ENCODE peak calls at places on chromosomes 2 and 18, in ten cellular contexts. X is cardiac muscle cell, O is epithelial cell of esophagus, H is fibroblast of mammary gland, V is kidney epithelial cell, D is Calu3, J is esophagus squamous epithelium, R is HFFc6, W is fibroblast of villous mesenchyme, Z is choroid plexus epithelial cell. P is an unnamed sample.

GRCh38 chr18:49277395-49278036 is 182.9 kb downstream of the DYM start:
- DNase-seq in X (peak), O (peak), H (peak), V (no peak), D (no peak), J (no peak), R (peak), W (no peak), Z (peak), P (no peak)

GRCh38 chr2:150097891-150098595 is 389.4 kb downstream of the RND3 start:
- DNase-seq in X (peak), O (peak), H (peak), V (no peak), D (no peak), J (no peak), R (peak), W (peak), Z (peak), P (peak)

GRCh38 chr18:195651-196050 is 37.3 kb downstream of the USP14 start:
- DNase-seq in X (no peak), O (no peak), H (no peak), V (no peak), D (no peak), J (no peak), R (no peak), W (no peak), Z (no peak), P (no peak)

GRCh38 chr2:6995406-6996117 is 78.3 kb downstream of the RNF144A start:
- DNase-seq in X (no peak), O (no peak), H (no peak), V (no peak), D (no peak), J (no peak), R (no peak), W (no peak), Z (no peak), P (no peak)

GRCh38 chr2:177036754-177037153 is 175.8 kb upstream of the HNRNPA3 start:
- DNase-seq in X (no peak), O (no peak), H (no peak), V (no peak), D (no peak), J (no peak), R (no peak), W (no peak), Z (no peak), P (no peak)

GRCh38 chr2:168344706-168345105 is 97.3 kb upstream of the STK39 start:
- DNase-seq in X (no peak), O (no peak), H (no peak), V (no peak), D (no peak), J (no peak), R (no peak), W (no peak), Z (no peak), P (no peak)

GRCh38 chr2:158394453-158394852 is 62.1 kb downstream of the CCDC148 start:
- DNase-seq in X (no peak), O (no peak), H (no peak), V (no peak), D (no peak), J (no peak), R (no peak), W (no peak), Z (no peak), P (no peak)

GRCh38 chr18:78770149-78771139 is 209.2 kb upstream of the SALL3 start:
- DNase-seq in X (no peak), O (no peak), H (no peak), V (no peak), D (no peak), J (no peak), R (no peak), W (no peak), Z (no peak), P (no peak)

GRCh38 chr2:147782521-147782920 is 62.3 kb upstream of the ACVR2A start:
- DNase-seq in X (peak), O (peak), H (peak), V (no peak), D (no peak), J (no peak), R (no peak), W (peak), Z (peak), P (no peak)

GRCh38 chr2:181683518-181684453 is 3.5 kb upstream of the NEUROD1 start:
- DNase-seq in X (peak), O (peak), H (peak), V (no peak), D (peak), J (no peak), R (peak), W (no peak), Z (no peak), P (peak)

GRCh38 chr2:196160966-196161365 is 10.4 kb downstream of the STK17B start:
- DNase-seq in X (no peak), O (no peak), H (no peak), V (no peak), D (no peak), J (no peak), R (no peak), W (no peak), Z (no peak), P (no peak)

GRCh38 chr2:105872142-105872728 is 127.5 kb downstream of the NCK2 start:
- DNase-seq in X (no peak), O (no peak), H (no peak), V (no peak), D (no peak), J (no peak), R (no peak), W (no peak), Z (no peak), P (no peak)

GRCh38 chr2:176892818-176893217 is 319.8 kb upstream of the HNRNPA3 start:
- DNase-seq in X (no peak), O (no peak), H (no peak), V (no peak), D (no peak), J (no peak), R (no peak), W (no peak), Z (no peak), P (no peak)

GRCh38 chr2:140178224-140178623 is 1398.0 kb upstream of the NXPH2 start:
- DNase-seq in X (no peak), O (no peak), H (no peak), V (no peak), D (no peak), J (no peak), R (no peak), W (no peak), Z (peak), P (no peak)

GRCh38 chr2:207143131-207143473 is 22.6 kb downstream of the KLF7 start:
- DNase-seq in X (no peak), O (no peak), H (no peak), V (no peak), D (no peak), J (no peak), R (no peak), W (no peak), Z (no peak), P (no peak)

GRCh38 chr2:207143474-207144190 is 22.1 kb downstream of the KLF7 start:
- DNase-seq in X (peak), O (no peak), H (peak), V (no peak), D (no peak), J (peak), R (peak), W (peak), Z (peak), P (no peak)

GRCh38 chr2:207141381-207141780 is 24.4 kb downstream of the KLF7 start:
- DNase-seq in X (no peak), O (no peak), H (no peak), V (no peak), D (no peak), J (no peak), R (no peak), W (no peak), Z (no peak), P (no peak)

GRCh38 chr2:207144191-207144795 is 21.5 kb downstream of the KLF7 start:
- DNase-seq in X (no peak), O (no peak), H (no peak), V (no peak), D (no peak), J (no peak), R (no peak), W (no peak), Z (no peak), P (no peak)

GRCh38 chr2:207142461-207142860 is 23.3 kb downstream of the KLF7 start:
- DNase-seq in X (no peak), O (no peak), H (no peak), V (no peak), D (no peak), J (no peak), R (no peak), W (no peak), Z (no peak), P (no peak)
- TF ChIP-seq CTCF in X (no peak), O (no peak), H (no peak), V (no peak), D (no peak), J (no peak), R (peak), W (peak), Z (peak), P (peak)

DNA sequence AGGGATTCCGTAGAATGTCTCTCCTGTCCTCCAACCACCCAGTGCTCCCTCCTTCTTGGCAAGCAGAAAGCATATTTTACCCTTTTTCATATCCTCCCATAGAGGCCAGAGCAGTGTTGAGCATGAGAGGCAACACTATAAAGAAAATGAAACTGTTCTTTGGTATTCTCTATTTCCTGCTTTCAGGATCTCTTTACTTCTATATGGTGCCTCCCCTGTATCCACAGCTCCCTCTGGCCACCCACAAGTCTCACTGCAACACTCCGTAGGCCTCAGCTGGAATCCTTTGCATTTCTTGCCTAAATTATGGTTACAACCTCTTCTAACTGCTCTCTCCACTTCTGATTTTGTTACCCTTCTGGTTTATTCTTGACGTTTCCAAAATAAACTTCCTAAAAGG is 74.9 kb upstream of the C2orf15 start:
- DNase-seq in X (peak), O (peak), H (peak), V (no peak), D (peak), J (no peak), R (peak), W (peak), Z (peak), P (peak)
- TF ChIP-seq CTCF in X (peak), O (peak), H (peak), V (peak), D (peak), J (no peak), R (no peak), W (peak), Z (peak), P (peak)

DNA sequence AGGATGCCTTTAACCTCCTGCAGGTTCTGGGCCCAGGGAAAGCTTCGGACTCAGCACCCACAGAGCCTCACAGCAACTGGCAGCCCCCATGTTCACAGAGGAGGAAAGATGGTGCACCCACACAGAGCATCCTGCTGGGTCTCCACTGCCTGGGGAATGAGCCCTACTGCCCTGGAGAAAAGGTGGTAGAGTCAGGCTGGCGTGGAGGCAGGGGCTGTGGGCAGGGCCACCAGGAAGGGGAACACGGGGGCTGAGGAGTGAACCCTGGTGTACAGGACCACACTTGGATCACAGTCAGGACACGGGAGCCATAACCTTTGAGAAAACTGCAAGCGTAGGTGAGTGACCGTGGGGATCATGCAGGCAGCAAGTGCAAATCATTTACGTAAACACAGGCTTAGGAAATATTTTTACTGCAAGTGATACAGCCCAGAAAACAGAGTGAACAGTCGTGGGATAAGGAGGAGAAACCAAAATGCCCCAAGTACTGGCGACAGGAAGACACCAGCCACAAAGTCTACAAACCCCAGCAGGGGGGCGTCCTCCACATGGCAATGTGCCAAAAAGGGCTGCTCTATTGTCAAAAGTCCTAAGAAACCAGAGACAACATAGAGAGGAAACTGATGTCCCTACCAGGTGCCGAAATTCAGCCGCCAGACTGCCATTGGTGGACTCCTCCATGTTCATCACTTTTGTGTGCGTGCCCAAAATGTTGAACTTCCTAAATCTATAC is 27.6 kb downstream of the STAT1 start:
- DNase-seq in X (no peak), O (no peak), H (no peak), V (no peak), D (no peak), J (no peak), R (no peak), W (no peak), Z (no peak), P (no peak)
- TF ChIP-seq CTCF in X (no peak), O (no peak), H (no peak), V (no peak), D (no peak), J (no peak), R (no peak), W (no peak), Z (no peak), P (no peak)

DNA sequence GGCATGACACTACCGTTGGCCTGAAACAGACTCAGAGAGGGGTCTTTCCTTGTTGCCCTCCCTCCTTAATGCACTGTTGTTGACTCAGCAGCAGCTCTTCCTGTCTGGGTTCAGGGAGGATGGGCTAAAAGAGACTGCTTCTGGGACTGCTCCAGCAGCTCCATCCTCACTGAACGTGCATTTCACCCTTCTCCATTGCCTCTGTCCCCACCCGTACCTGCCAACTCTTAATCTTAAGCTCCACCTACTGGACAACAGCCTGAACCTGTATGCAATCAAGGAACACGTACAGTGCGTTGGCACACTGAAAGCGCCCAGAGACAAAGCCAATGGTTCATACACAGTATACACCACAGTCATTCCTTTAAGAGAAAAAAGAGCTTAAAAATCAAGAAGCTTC is 230.8 kb upstream of the RAB6C start:
- DNase-seq in X (no peak), O (peak), H (no peak), V (no peak), D (no peak), J (no peak), R (no peak), W (no peak), Z (no peak), P (no peak)
- TF ChIP-seq CTCF in X (no peak), O (peak), H (no peak), V (no peak), D (no peak), J (peak), R (no peak), W (no peak), Z (no peak), P (peak)